ENCODE peak calls at places on chromosomes 11 and 22, in five cellular contexts. K is foreskin keratinocyte; G is effector memory CD4-positive, alpha-beta T cell; B is lower lobe of right lung; C is lung. O is an unnamed sample.

GRCh38 chr11:4957396-4957795 is 1.9 kb upstream of the OR51A2 start:
- DNase-seq in G (no peak), K (no peak), B (no peak), C (no peak), O (no peak)

GRCh38 chr22:40855960-40856512 is 403 bp downstream of the ST13 start:
- DNase-seq in C (no peak), B (no peak), G (peak), K (no peak), O (peak)

GRCh38 chr11:64181506-64182411 is 4.2 kb upstream of the STIP1 start:
- DNase-seq in C (peak), K (peak), B (peak), G (no peak), O (peak)

GRCh38 chr11:70233511-70233919 is 30.4 kb downstream of the FADD start:
- DNase-seq in B (no peak), G (no peak), K (peak), C (no peak), O (peak)

GRCh38 chr11:104700609-104701008 is 197.7 kb downstream of the CASP12 start:
- DNase-seq in K (peak), B (no peak), G (no peak), C (no peak), O (no peak)

GRCh38 chr22:46572911-46573780 is 35.7 kb upstream of the CELSR1 start:
- DNase-seq in B (peak), K (no peak), C (no peak), G (no peak), O (no peak)

GRCh38 chr11:59283825-59284772 is 71.4 kb upstream of the MPEG1 start:
- DNase-seq in C (peak), B (no peak), G (no peak), K (no peak), O (peak)

GRCh38 chr22:18024276-18024939 is at the start of gene MICAL3:
- DNase-seq in B (no peak), G (peak), C (peak), K (no peak), O (peak)

GRCh38 chr11:65558785-65559509 is 788 bp upstream of the LTBP3 start:
- DNase-seq in B (peak), G (no peak), K (no peak), C (no peak), O (no peak)

GRCh38 chr11:134034496-134035381 is 34.1 kb upstream of the JAM3 start:
- DNase-seq in K (no peak), G (no peak), C (no peak), B (no peak), O (peak)

GRCh38 chr11:68331338-68331947 is 19.1 kb downstream of the LRP5 start:
- DNase-seq in G (no peak), C (no peak), K (no peak), B (no peak), O (no peak)

GRCh38 chr11:12258451-12258850 is 118.9 kb upstream of the PARVA start:
- DNase-seq in B (no peak), G (no peak), C (no peak), K (peak), O (no peak)

GRCh38 chr11:12800032-12800671 is 125.9 kb downstream of the TEAD1 start:
- DNase-seq in B (no peak), G (no peak), C (peak), K (peak), O (peak)

GRCh38 chr11:122852071-122852831 is 14.0 kb downstream of the CRTAM start:
- DNase-seq in C (no peak), G (no peak), K (no peak), B (no peak), O (no peak)

GRCh38 chr11:27349919-27350318 is 13.1 kb downstream of the CCDC34 start:
- DNase-seq in K (no peak), G (no peak), B (no peak), C (no peak), O (no peak)

GRCh38 chr22:19063581-19064353 is 58.4 kb downstream of the DGCR2 start:
- DNase-seq in G (no peak), B (peak), K (no peak), C (no peak), O (no peak)

GRCh38 chr11:134313379-134313778 is 18.4 kb upstream of the GLB1L2 start:
- DNase-seq in B (no peak), K (no peak), C (no peak), G (no peak), O (no peak)

GRCh38 chr11:115616941-115617340 is 112.7 kb upstream of the CADM1 start:
- DNase-seq in K (no peak), C (no peak), G (no peak), B (no peak), O (no peak)

GRCh38 chr22:36249160-36249559 is 3.8 kb upstream of the APOL1 start:
- DNase-seq in K (no peak), C (no peak), G (no peak), B (no peak), O (no peak)

GRCh38 chr11:47915407-47916137 is 64.8 kb upstream of the PTPRJ start:
- DNase-seq in G (no peak), K (no peak), B (no peak), C (peak), O (no peak)

GRCh38 chr11:74694536-74694935 is 36.7 kb downstream of the CHRDL2 start:
- DNase-seq in C (no peak), G (no peak), K (peak), B (no peak), O (peak)

GRCh38 chr11:30499940-30500339 is 86.2 kb downstream of the MPPED2 start:
- DNase-seq in K (no peak), B (no peak), G (no peak), C (no peak), O (no peak)

GRCh38 chr11:119380816-119381185 is 689 bp downstream of the USP2 start:
- DNase-seq in G (no peak), K (no peak), B (no peak), C (no peak), O (no peak)

GRCh38 chr11:128409476-128409875 is 177.9 kb downstream of the ETS1 start:
- DNase-seq in C (no peak), G (no peak), B (no peak), K (peak), O (peak)

GRCh38 chr11:128405693-128406364 is 181.5 kb downstream of the ETS1 start:
- DNase-seq in C (no peak), B (no peak), K (no peak), G (no peak), O (no peak)

GRCh38 chr11:128411149-128411548 is 176.2 kb downstream of the ETS1 start:
- DNase-seq in K (no peak), G (no peak), C (no peak), B (no peak), O (no peak)

GRCh38 chr11:128407962-128408361 is 179.4 kb downstream of the ETS1 start:
- DNase-seq in K (peak), C (no peak), G (no peak), B (no peak), O (no peak)

DNA sequence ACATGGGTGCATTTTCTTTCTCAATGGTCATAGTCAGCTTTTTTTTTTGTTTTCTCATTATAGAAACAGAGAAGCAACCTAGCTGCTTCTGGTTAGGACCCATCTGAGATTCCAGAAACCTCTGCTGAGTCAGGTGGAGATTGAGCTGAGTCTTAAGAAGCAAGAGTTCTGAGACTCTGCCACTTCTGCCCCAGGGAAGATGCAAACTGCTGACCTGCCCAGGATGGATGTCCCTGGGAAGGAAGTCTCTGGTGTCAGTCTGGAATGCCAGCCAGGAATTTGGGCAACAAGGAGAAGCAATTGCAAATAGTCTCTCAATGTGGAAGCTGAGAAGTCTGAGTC is 181.0 kb downstream of the ETS1 start:
- DNase-seq in G (no peak), C (no peak), K (no peak), B (no peak), O (no peak)
- H3K27ac ChIP-seq in G (no peak), C (no peak), K (no peak), B (no peak), O (no peak)

GRCh38 chr22:43301866-43302265 is 41.3 kb downstream of the SCUBE1 start:
- DNase-seq in G (no peak), K (no peak), C (no peak), B (no peak), O (no peak)
- H3K27ac ChIP-seq in G (no peak), K (no peak), C (no peak), B (no peak), O (no peak)

GRCh38 chr11:114108501-114109205 is 49.1 kb downstream of the ZBTB16 start:
- DNase-seq in B (no peak), G (no peak), K (no peak), C (no peak), O (no peak)

GRCh38 chr11:114110123-114110522 is 50.6 kb downstream of the ZBTB16 start:
- DNase-seq in C (no peak), G (no peak), K (no peak), B (no peak), O (no peak)

GRCh38 chr11:114109206-114110090 is 49.9 kb downstream of the ZBTB16 start:
- DNase-seq in G (no peak), B (no peak), K (no peak), C (no peak), O (no peak)

GRCh38 chr11:114111369-114112042 is 52.0 kb downstream of the ZBTB16 start:
- DNase-seq in G (no peak), K (no peak), C (no peak), B (no peak), O (no peak)

DNA sequence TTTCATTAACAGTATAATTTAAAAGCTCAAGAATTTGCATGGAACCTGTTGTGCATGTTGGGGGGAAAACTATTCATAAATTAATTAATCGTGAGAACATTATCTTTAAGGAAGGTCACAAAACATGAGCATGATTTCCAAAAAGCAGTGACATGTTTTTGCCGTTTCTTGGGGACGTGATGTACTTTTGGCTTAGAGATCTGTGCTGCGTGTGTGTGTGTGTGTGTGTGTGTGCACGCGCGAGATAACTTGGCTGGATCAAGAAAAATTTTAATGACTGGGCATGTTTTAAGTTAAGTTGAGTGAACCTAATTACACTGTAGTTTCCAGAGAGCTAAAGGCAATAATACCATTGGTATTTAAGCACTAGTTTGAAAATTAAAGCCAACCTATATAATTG is 51.4 kb downstream of the ZBTB16 start:
- DNase-seq in B (no peak), K (no peak), G (no peak), C (no peak), O (no peak)
- H3K27ac ChIP-seq in B (peak), K (no peak), G (no peak), C (no peak), O (no peak)

DNA sequence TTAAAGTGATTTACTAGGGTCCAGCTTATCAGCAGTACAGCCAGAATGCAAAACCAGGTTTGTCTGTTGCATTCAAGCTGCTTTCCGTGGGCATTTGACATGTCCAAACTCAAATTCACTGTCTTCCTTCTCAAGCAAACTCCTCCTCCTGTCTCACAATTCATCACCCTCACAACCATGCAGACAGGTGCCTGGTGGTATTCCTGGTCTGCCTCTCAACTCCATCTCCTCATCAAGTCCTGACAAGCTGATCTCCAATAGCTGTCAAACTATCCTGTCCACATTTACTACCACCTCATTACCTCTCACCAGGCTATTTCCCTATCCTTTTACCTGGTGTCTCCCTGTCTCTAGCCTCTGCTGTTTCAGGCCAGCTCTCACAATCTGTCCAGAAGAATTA is 49.1 kb upstream of the LYVE1 start:
- DNase-seq in G (no peak), C (no peak), B (no peak), K (peak), O (no peak)
- H3K27ac ChIP-seq in G (no peak), C (peak), B (peak), K (no peak), O (no peak)

DNA sequence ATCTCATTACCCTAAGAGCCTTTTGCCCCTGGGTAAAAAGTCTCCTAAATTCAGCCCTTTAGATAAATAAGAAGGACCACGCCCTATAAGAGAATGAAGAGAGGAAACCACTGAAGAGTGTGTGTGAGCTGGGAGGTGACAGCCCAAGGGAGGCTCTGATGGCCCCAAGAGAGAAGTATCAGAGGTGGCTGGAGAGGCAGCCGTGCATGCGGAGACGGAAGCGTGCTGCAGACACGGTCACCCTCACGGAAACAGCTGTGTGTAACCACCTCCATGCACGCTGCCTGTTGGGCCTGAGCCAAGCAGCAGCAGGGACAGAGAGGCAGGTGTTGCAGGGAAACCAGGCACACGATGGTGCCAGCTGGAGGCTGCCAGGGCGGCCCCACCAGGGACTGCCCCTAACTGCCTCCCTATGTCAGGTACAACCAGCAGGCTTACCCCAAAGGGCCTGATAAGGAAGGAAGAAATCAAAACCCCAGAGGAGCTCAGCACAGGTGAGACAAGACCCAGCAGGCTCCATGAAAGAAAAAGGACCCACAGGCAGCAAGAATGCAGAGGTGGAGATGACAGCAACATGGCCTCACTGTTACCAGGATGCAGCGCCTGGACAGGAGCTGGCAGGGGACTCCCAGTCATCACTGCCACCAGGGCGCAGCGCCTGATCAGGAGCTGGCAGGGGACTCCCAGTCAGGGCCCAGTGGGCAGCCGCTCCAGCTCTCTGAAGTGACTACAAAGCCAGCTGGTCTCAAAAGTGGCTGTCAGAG is 7.8 kb downstream of the LARGE2 start:
- DNase-seq in B (peak), C (no peak), G (no peak), K (no peak), O (no peak)
- H3K27ac ChIP-seq in B (peak), C (peak), G (peak), K (no peak), O (peak)

O was measured in RWPE1.